ENCODE peak calls at places on chromosomes 1 and 21, in four cellular contexts. Z is left lung, M is prostate gland, G is heart right ventricle. Y is an unnamed sample. For H3K9me3, the result is how much of the 10 kb centered on the place peaks cover.

GRCh38 chr1:24849653-24850295 is 80.3 kb downstream of the RUNX3 start:
- DNase-seq in Z (no peak), M (no peak), G (no peak), Y (no peak)

GRCh38 chr1:152110860-152111514 is 4.3 kb downstream of the TCHH start:
- DNase-seq in Z (peak), M (no peak), G (peak), Y (peak)

GRCh38 chr1:70504176-70504820 is 93.2 kb downstream of the CTH start:
- DNase-seq in Z (no peak), M (no peak), G (no peak), Y (no peak)

GRCh38 chr1:55673416-55673815 is 458.3 kb upstream of the USP24 start:
- DNase-seq in Z (no peak), M (no peak), G (no peak), Y (no peak)

GRCh38 chr21:45209046-45209445 is 78.6 kb downstream of the POFUT2 start:
- DNase-seq in Z (no peak), M (no peak), G (no peak), Y (no peak)

GRCh38 chr1:69271569-69271968 is 296.2 kb upstream of the LRRC7 start:
- DNase-seq in Z (no peak), M (no peak), G (no peak), Y (no peak)

GRCh38 chr1:85320371-85321131 is 44.1 kb upstream of the BCL10 start:
- DNase-seq in Z (no peak), M (no peak), G (no peak), Y (no peak)

GRCh38 chr1:235108876-235109275 is 19.8 kb downstream of the TOMM20 start:
- DNase-seq in Z (no peak), M (no peak), G (no peak), Y (no peak)

GRCh38 chr1:216502528-216503162 is 79.4 kb upstream of the USH2A start:
- DNase-seq in Z (no peak), M (no peak), G (no peak), Y (no peak)

GRCh38 chr1:70767377-70767776 is 280.2 kb downstream of the PTGER3 start:
- DNase-seq in Z (no peak), M (no peak), G (no peak), Y (no peak)

GRCh38 chr1:154768456-154769125 is 101.5 kb downstream of the KCNN3 start:
- DNase-seq in Z (no peak), M (no peak), G (no peak), Y (no peak)

GRCh38 chr21:28427356-28428022 is 565.2 kb downstream of the LTN1 start:
- DNase-seq in Z (no peak), M (no peak), G (no peak), Y (no peak)

GRCh38 chr1:82486969-82487368 is 686.2 kb downstream of the ADGRL2 start:
- DNase-seq in Z (no peak), M (no peak), G (no peak), Y (no peak)

GRCh38 chr1:161531986-161532875 is 7.9 kb downstream of the HSPA6 start:
- DNase-seq in Z (no peak), M (no peak), G (peak), Y (no peak)

DNA sequence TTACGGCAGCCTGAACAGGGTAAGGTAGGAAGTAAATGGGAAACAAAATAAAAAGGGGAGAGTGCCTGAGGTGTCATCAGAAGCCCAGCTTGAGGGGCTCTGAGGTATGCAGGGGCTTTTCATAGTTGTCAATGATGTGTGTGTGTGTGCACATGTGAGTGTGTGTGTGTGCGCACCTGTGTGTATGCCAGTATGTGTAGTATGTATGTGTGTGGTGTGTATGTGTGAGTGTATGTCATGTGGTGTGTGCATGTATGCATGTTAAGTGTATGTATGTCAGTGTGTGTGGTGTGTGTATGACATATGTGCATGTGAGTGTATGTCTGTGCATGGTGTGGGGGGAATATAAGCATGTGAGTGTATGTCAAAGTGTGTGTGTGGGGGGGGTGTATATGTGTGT is 184.1 kb downstream of the DSCAM start:
- DNase-seq in Z (no peak), M (no peak), G (no peak), Y (no peak)
- H3K9me3 ChIP-seq in Z (under half), M (under half), G (under half), Y (under half)

GRCh38 chr21:27079807-27080206 is 112.9 kb upstream of the ADAMTS5 start:
- DNase-seq in Z (no peak), M (no peak), G (no peak), Y (no peak)

GRCh38 chr21:27070881-27071670 is 104.2 kb upstream of the ADAMTS5 start:
- DNase-seq in Z (no peak), M (no peak), G (no peak), Y (no peak)

GRCh38 chr21:27077501-27077900 is 110.6 kb upstream of the ADAMTS5 start:
- DNase-seq in Z (no peak), M (no peak), G (no peak), Y (no peak)

GRCh38 chr21:27076035-27076434 is 109.1 kb upstream of the ADAMTS5 start:
- DNase-seq in Z (no peak), M (no peak), G (no peak), Y (no peak)
- H3K9me3 ChIP-seq in Z (under half), M (under half), G (under half), Y (under half)

GRCh38 chr1:143584508-143584907 is 387.3 kb downstream of the FAM72C start:
- DNase-seq in Z (no peak), M (no peak), G (no peak), Y (no peak)
- H3K9me3 ChIP-seq in Z (under half), M (under half), G (under half), Y (under half)

GRCh38 chr1:239560921-239561320 is 174.6 kb downstream of the CHRM3 start:
- DNase-seq in Z (no peak), M (no peak), G (no peak), Y (no peak)
- H3K9me3 ChIP-seq in Z (under half), M (under half), G (under half), Y (under half)

Y was measured in thyroid gland.